ENCODE peak calls at places on chromosomes 11 and 22, in eight cellular contexts. D is kidney, H is HCT116, P is uterus, R is IMR-90, K is cardiac muscle cell, Z is thoracic aorta, U is astrocyte. T is an unnamed sample.

GRCh38 chr11:106463154-106463553 is 385.7 kb downstream of the AASDHPPT start:
- DNase-seq in D (no peak), H (no peak), P (no peak), R (no peak), K (no peak), Z (no peak), U (no peak), T (no peak)

GRCh38 chr22:43018615-43019014 is 3.7 kb upstream of the PACSIN2 start:
- DNase-seq in D (no peak), H (no peak), P (no peak), R (no peak), K (no peak), Z (no peak), U (no peak), T (no peak)

GRCh38 chr11:114298701-114299090 is 2.5 kb downstream of the NNMT start:
- DNase-seq in D (no peak), H (no peak), P (no peak), R (no peak), K (no peak), Z (no peak), U (no peak), T (no peak)

GRCh38 chr22:41405588-41405987 is 23.8 kb downstream of the TEF start:
- DNase-seq in D (no peak), H (no peak), P (no peak), R (no peak), K (no peak), Z (no peak), U (no peak), T (no peak)

GRCh38 chr11:69380451-69380901 is 86.5 kb downstream of the MYEOV start:
- DNase-seq in D (no peak), H (no peak), P (no peak), R (no peak), K (no peak), Z (no peak), U (no peak), T (no peak)

GRCh38 chr11:108394744-108395284 is 72.5 kb downstream of the C11orf65 start:
- DNase-seq in D (no peak), H (no peak), P (no peak), R (no peak), K (no peak), Z (no peak), U (no peak), T (no peak)

GRCh38 chr22:36322602-36322915 is 65.2 kb downstream of the MYH9 start:
- DNase-seq in D (no peak), H (no peak), P (no peak), R (no peak), K (no peak), Z (no peak), U (no peak), T (no peak)

GRCh38 chr11:6483015-6483414 is 1.7 kb downstream of the TIMM10B start:
- DNase-seq in D (no peak), H (no peak), P (no peak), R (no peak), K (no peak), Z (no peak), U (no peak), T (no peak)

GRCh38 chr11:61602775-61603569 is 22.1 kb upstream of the SYT7 start:
- DNase-seq in D (peak; percentile 94), H (peak; percentile 68), P (peak; percentile 90), R (peak; percentile 96), K (no peak), Z (peak; percentile 39), U (peak; percentile 95), T (no peak)

GRCh38 chr11:12743834-12744449 is 69.7 kb downstream of the TEAD1 start:
- DNase-seq in D (no peak), H (no peak), P (no peak), R (no peak), K (no peak), Z (no peak), U (no peak), T (no peak)

GRCh38 chr11:77353131-77353530 is 51.6 kb upstream of the GDPD4 start:
- DNase-seq in D (no peak), H (no peak), P (no peak), R (no peak), K (no peak), Z (no peak), U (peak; percentile 31), T (no peak)

GRCh38 chr11:114209904-114210303 is 86.3 kb upstream of the NNMT start:
- DNase-seq in D (no peak), H (no peak), P (no peak), R (no peak), K (no peak), Z (no peak), U (no peak), T (no peak)

GRCh38 chr11:9691865-9692264 is 28.0 kb downstream of the SWAP70 start:
- DNase-seq in D (no peak), H (peak; percentile 23), P (no peak), R (peak; percentile 71), K (no peak), Z (no peak), U (peak; percentile 41), T (no peak)

GRCh38 chr11:129416080-129416820 is 40.6 kb downstream of the BARX2 start:
- DNase-seq in D (no peak), H (no peak), P (no peak), R (no peak), K (no peak), Z (no peak), U (no peak), T (no peak)

GRCh38 chr11:21401496-21401895 is 732.1 kb downstream of the NELL1 start:
- DNase-seq in D (no peak), H (no peak), P (no peak), R (no peak), K (no peak), Z (no peak), U (no peak), T (no peak)

GRCh38 chr11:21398195-21398594 is 728.8 kb downstream of the NELL1 start:
- DNase-seq in D (no peak), H (no peak), P (no peak), R (no peak), K (no peak), Z (no peak), U (no peak), T (no peak)

GRCh38 chr11:21396351-21397008 is 727.1 kb downstream of the NELL1 start:
- DNase-seq in D (no peak), H (no peak), P (no peak), R (no peak), K (no peak), Z (no peak), U (no peak), T (no peak)

GRCh38 chr11:21405403-21405802 is 736.0 kb downstream of the NELL1 start:
- DNase-seq in D (no peak), H (no peak), P (no peak), R (no peak), K (no peak), Z (no peak), U (no peak), T (no peak)

DNA sequence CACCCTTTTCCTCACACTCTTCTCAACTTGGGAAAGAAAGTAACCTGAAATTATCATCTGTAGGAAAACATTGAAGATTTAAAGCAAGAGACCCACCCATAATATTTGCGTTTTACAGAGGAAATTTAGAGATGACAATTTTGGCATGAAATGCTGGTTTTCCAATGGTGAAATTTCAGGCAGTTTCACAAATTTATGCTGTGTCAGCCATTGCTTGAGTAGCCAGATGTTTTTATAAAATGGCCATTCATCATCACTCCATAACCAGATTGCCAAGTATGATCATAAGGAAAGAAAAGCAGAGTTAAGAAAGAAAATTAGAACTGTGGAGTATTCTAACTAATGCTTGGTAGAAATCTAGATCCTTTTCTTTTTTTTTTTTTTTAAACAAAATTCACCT is 732.9 kb downstream of the NELL1 start:
- DNase-seq in D (no peak), H (no peak), P (no peak), R (no peak), K (no peak), Z (no peak), U (no peak), T (no peak)
- H3K9me3 ChIP-seq in D (no peaks in the 10 kb centered on the region), H (peaks cover 6% of the 10 kb centered on the region), P (no peaks in the 10 kb centered on the region), R (peaks cover 7% of the 10 kb centered on the region), K (no peaks in the 10 kb centered on the region), Z (no peaks in the 10 kb centered on the region), U (no peaks in the 10 kb centered on the region), T (no peaks in the 10 kb centered on the region)

DNA sequence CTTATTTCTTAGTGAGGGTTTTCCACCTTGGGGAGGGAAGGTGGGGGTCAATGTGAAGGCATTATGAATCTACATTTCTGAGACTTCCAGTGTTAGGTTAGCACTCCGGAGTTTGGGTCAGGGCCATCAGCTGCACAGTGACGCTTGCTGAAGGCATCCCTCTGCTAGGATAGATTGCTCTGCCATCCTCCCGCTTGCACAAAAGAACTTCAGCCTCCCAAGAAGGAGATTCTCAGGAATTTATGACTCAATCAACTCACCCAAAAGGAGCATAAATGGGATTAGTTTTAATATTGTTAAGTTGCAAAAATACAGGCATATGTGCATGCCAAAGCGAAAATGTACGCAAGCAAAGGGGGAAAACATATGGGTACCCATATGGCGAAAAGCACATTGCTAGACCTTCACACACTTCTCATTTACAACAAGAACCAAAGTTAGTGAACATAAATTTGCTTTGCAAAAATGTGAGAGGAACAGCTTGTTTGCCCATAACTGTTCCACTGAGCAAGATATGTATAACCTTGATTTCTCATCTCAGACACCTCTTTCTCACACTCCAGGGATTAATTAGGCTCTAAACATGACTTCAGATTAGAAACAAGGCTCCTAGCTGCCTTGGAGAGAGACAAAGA is 1013.0 kb downstream of the OPCML start:
- DNase-seq in D (no peak), H (no peak), P (no peak), R (peak; percentile 4), K (no peak), Z (no peak), U (peak; percentile 62), T (no peak)
- H3K27ac ChIP-seq in D (no peak overlapping the region), H (no peak overlapping the region), P (no peak overlapping the region), R (no peak overlapping the region), K (no peak overlapping the region), Z (no peak overlapping the region), U (no peak overlapping the region), T (no peak overlapping the region)

GRCh38 chr11:59668188-59668949 is 468 bp downstream of the PATL1 start:
- DNase-seq in D (peak; percentile 88), H (no peak), P (peak; percentile 60), R (peak; percentile 28), K (peak; percentile 74), Z (peak; percentile 25), U (peak; percentile 20), T (no peak)
- TF ChIP-seq CTCF in D (no peak), H (no peak), P (no peak), R (no peak), K (no peak), Z (peak; percentile 57), U (no peak), T (peak; percentile 23)

GRCh38 chr22:47278655-47279054 is 516.2 kb downstream of the TBC1D22A start:
- DNase-seq in D (peak; percentile 35), H (no peak), P (no peak), R (no peak), K (no peak), Z (no peak), U (no peak), T (no peak)
- H3K9me3 ChIP-seq in D (no peaks in the 10 kb centered on the region), H (no peaks in the 10 kb centered on the region), P (no peaks in the 10 kb centered on the region), R (peaks cover 3% of the 10 kb centered on the region), K (no peaks in the 10 kb centered on the region), Z (no peaks in the 10 kb centered on the region), U (no peaks in the 10 kb centered on the region), T (no peaks in the 10 kb centered on the region)

GRCh38 chr11:118689503-118689851 is 10.0 kb upstream of the TREH start:
- DNase-seq in D (no peak), H (no peak), P (no peak), R (no peak), K (no peak), Z (no peak), U (no peak), T (no peak)
- H3K27ac ChIP-seq in D (no peak overlapping the region), H (peak overlapping the region; percentile 69), P (peak overlapping the region; percentile 61), R (no peak overlapping the region), K (no peak overlapping the region), Z (no peak overlapping the region), U (no peak overlapping the region), T (no peak overlapping the region)